ENCODE peak calls at places on chromosomes 13 and 19, in four cellular contexts. K is uterus, Y is esophagus squamous epithelium, A is spleen. D is an unnamed sample.
A peak's percentile ranks its signal among the peaks of the same experiment; 100 is the strongest.

GRCh38 chr19:8161135-8161646 is 11.8 kb upstream of the FBN3 start:
- DNase-seq in K (no peak), Y (no peak), A (no peak), D (no peak)

GRCh38 chr19:14432817-14433453 is at the start of gene PKN1:
- DNase-seq in K (peak; percentile 66), Y (no peak), A (peak; percentile 89), D (no peak)

GRCh38 chr13:69617587-69617986 is 490.0 kb upstream of the ATXN8OS start:
- DNase-seq in K (no peak), Y (no peak), A (no peak), D (no peak)

GRCh38 chr13:19634129-19634740 is 776 bp downstream of the MPHOSPH8 start:
- DNase-seq in K (no peak), Y (no peak), A (no peak), D (no peak)

GRCh38 chr19:38707512-38708114 is 36.7 kb downstream of the CAPN12 start:
- DNase-seq in K (peak; percentile 52), Y (no peak), A (peak; percentile 88), D (no peak)

GRCh38 chr13:97017322-97017721 is 23.0 kb upstream of the OXGR1 start:
- DNase-seq in K (no peak), Y (no peak), A (no peak), D (no peak)

GRCh38 chr19:2686347-2686746 is 16.1 kb downstream of the GNG7 start:
- DNase-seq in K (no peak), Y (no peak), A (no peak), D (no peak)

GRCh38 chr19:58409010-58409790 is 751 bp downstream of the ZNF584 start:
- DNase-seq in K (no peak), Y (no peak), A (no peak), D (no peak)

GRCh38 chr19:6958786-6959185 is 62.4 kb downstream of the MBD3L2B start:
- DNase-seq in K (no peak), Y (no peak), A (no peak), D (no peak)

GRCh38 chr13:78586706-78587105 is 16.6 kb downstream of the POU4F1 start:
- DNase-seq in K (no peak), Y (no peak), A (no peak), D (no peak)

GRCh38 chr19:14694867-14695266 is 5.0 kb downstream of the ZNF333 start:
- DNase-seq in K (no peak), Y (no peak), A (no peak), D (no peak)

GRCh38 chr13:71873418-71874276 is 6.6 kb upstream of the DACH1 start:
- DNase-seq in K (no peak), Y (no peak), A (no peak), D (no peak)

GRCh38 chr19:55345818-55346724 is 6.4 kb downstream of the KMT5C start:
- DNase-seq in K (peak; percentile 67), Y (no peak), A (no peak), D (peak; percentile 34)

GRCh38 chr19:51002101-51002532 is 713 bp upstream of the KLK8 start:
- DNase-seq in K (no peak), Y (no peak), A (no peak), D (no peak)

GRCh38 chr19:47848871-47849473 is 10.1 kb upstream of the TPRX2 start:
- DNase-seq in K (no peak), Y (no peak), A (peak; percentile 23), D (no peak)

GRCh38 chr19:5571777-5572176 is 4.0 kb upstream of the TINCR start:
- DNase-seq in K (no peak), Y (no peak), A (no peak), D (no peak)

GRCh38 chr13:36154567-36155231 is 23.5 kb upstream of the DCLK1 start:
- DNase-seq in K (no peak), Y (no peak), A (no peak), D (no peak)

GRCh38 chr13:106314417-106314816 is 221.0 kb downstream of the EFNB2 start:
- DNase-seq in K (no peak), Y (no peak), A (no peak), D (no peak)

GRCh38 chr19:23071087-23071511 is 45.7 kb upstream of the ZNF730 start:
- DNase-seq in K (peak; percentile 18), Y (no peak), A (no peak), D (no peak)

GRCh38 chr19:33724021-33724722 is 72.5 kb upstream of the KCTD15 start:
- DNase-seq in K (no peak), Y (no peak), A (no peak), D (no peak)

GRCh38 chr13:40583738-40584137 is 82.7 kb downstream of the FOXO1 start:
- DNase-seq in K (no peak), Y (no peak), A (no peak), D (no peak)
- TF ChIP-seq POLR2A in K (no peak), Y (no peak), A (no peak), D (no peak)

GRCh38 chr13:40576369-40576768 is 90.1 kb downstream of the FOXO1 start:
- DNase-seq in K (no peak), Y (no peak), A (no peak), D (no peak)
- H3K27ac ChIP-seq in K (peak overlapping the region; percentile 0), Y (no peak overlapping the region), A (peak overlapping the region; percentile 81), D (no peak overlapping the region)

GRCh38 chr13:103948477-103948876 is 882.3 kb upstream of the SLC10A2 start:
- DNase-seq in K (no peak), Y (no peak), A (no peak), D (no peak)
- H3K4me1 ChIP-seq in K (no peaks in the 10 kb centered on the region), Y (no peaks in the 10 kb centered on the region), A (no peaks in the 10 kb centered on the region), D (no peaks in the 10 kb centered on the region)

DNA sequence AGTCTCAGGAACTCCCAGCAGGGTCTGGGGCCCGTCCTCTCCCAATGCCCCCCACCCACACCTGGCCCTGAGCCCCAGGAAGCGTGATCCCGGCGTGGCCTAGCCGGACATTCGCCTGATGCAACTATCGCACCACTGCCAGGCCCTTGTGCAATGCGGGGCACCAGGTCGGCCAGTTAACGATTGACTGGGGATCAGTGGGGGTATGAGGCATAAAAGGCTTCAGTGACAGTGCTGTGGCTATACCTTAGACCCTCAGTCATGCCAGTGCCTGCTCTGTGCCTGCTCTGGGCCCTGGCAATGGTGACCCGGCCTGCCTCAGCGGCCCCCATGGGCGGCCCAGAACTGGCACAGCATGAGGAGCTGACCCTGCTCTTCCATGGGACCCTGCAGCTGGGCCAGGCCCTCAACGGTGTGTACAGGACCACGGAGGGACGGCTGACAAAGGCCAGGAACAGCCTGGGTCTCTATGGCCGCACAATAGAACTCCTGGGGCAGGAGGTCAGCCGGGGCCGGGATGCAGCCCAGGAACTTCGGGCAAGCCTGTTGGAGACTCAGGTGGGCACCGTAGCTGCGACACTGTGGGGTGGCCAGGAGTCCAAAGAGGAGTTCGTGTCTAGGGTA is at the start of gene ANGPTL8:
- DNase-seq in K (no peak), Y (no peak), A (no peak), D (no peak)
- TF ChIP-seq POLR2A in K (no peak), Y (no peak), A (no peak), D (no peak)

GRCh38 chr13:95484052-95484451 is 68.5 kb upstream of the CLDN10 start:
- DNase-seq in K (no peak), Y (no peak), A (no peak), D (no peak)

GRCh38 chr13:95481051-95481775 is 71.3 kb upstream of the CLDN10 start:
- DNase-seq in K (no peak), Y (no peak), A (no peak), D (no peak)

GRCh38 chr13:95477187-95477586 is 75.3 kb upstream of the CLDN10 start:
- DNase-seq in K (no peak), Y (no peak), A (no peak), D (no peak)

GRCh38 chr13:95480131-95480545 is 72.4 kb upstream of the CLDN10 start:
- DNase-seq in K (no peak), Y (no peak), A (no peak), D (no peak)

GRCh38 chr13:95479706-95480105 is 72.8 kb upstream of the CLDN10 start:
- DNase-seq in K (no peak), Y (no peak), A (no peak), D (no peak)
- H3K27ac ChIP-seq in K (no peak overlapping the region), Y (no peak overlapping the region), A (peak overlapping the region; percentile 45), D (no peak overlapping the region)

GRCh38 chr13:111278711-111279110 is 41.7 kb upstream of the TEX29 start:
- DNase-seq in K (no peak), Y (no peak), A (no peak), D (no peak)

GRCh38 chr13:111278258-111278657 is 42.2 kb upstream of the TEX29 start:
- DNase-seq in K (no peak), Y (no peak), A (no peak), D (no peak)

GRCh38 chr13:111275995-111276618 is 44.3 kb upstream of the TEX29 start:
- DNase-seq in K (no peak), Y (no peak), A (no peak), D (no peak)

GRCh38 chr13:111272117-111272516 is 48.3 kb upstream of the TEX29 start:
- DNase-seq in K (no peak), Y (no peak), A (no peak), D (no peak)

GRCh38 chr13:111275382-111275781 is 45.1 kb upstream of the TEX29 start:
- DNase-seq in K (no peak), Y (no peak), A (no peak), D (no peak)
- H3K4me1 ChIP-seq in K (no peaks in the 10 kb centered on the region), Y (peaks cover 13% of the 10 kb centered on the region), A (peaks cover 23% of the 10 kb centered on the region), D (peaks cover 25% of the 10 kb centered on the region)

GRCh38 chr19:11261431-11261901 is 858 bp downstream of the DOCK6 start:
- DNase-seq in K (peak; percentile 33), Y (no peak), A (no peak), D (no peak)

GRCh38 chr19:11263726-11264125 is 1.4 kb upstream of the DOCK6 start:
- DNase-seq in K (no peak), Y (no peak), A (no peak), D (no peak)

GRCh38 chr19:11264452-11265176 is 2.3 kb upstream of the DOCK6 start:
- DNase-seq in K (no peak), Y (no peak), A (no peak), D (no peak)

GRCh38 chr19:11260996-11261395 is 1.3 kb downstream of the DOCK6 start:
- DNase-seq in K (no peak), Y (no peak), A (no peak), D (no peak)

DNA sequence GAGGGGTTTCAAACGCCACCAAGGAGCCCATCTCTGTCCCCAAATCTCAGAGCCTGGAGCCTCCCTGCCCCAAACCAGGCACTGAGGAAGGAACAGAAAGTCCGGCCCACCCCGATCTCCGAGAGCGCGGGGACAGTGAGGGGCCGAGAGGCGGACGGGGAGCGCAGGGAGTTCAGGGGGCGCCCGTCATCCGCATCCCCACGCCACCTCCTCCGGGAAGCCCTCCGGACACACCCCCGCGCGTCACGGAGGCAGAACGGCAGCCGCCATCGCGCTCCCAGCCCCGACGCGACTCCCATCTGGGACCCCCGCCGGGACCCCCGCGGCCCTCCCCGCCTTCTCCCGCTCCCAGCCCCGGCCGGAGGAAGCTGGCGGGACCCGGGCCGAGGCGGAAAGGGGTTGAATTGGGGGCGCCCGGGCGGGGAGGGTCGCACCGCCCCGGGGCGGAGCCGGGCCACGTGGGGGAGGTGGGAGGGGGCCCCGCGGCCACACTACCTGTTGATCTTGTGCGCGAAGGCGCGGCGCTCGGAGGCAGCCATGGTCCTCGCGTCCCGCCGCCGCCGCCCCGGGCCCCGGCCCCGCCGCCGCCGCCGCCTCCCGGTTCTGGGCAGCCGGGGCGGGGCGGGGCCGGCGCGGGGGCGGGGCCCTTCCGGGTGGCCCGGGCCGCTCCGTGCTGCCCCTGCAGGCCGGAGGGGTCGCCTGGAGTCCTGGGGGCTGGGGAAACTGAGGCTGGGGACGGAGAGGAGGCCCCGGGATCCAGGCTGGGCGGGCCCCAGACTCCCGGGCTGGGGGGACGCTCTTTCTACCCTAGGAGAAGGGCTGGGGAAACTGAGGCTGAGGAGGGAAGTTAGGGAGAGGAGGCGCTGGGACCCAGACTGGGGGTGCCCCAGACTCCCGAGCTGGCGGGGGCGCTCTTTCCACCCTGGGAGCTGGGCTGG is at the start of gene DOCK6:
- DNase-seq in K (peak; percentile 42), Y (no peak), A (peak; percentile 80), D (no peak)
- TF ChIP-seq POLR2A in K (no peak), Y (no peak), A (no peak), D (no peak)

GRCh38 chr19:46115396-46116109 is 8.9 kb downstream of the IGFL3 start:
- DNase-seq in K (peak; percentile 26), Y (no peak), A (no peak), D (no peak)
- H3K27ac ChIP-seq in K (peak overlapping the region; percentile 53), Y (peak overlapping the region; percentile 65), A (no peak overlapping the region), D (no peak overlapping the region)